ENCODE peak calls at places on chromosomes 11 and 22, in five cellular contexts. Z, R, D, H and F are unnamed samples.

GRCh38 chr22:41009222-41009948 is 58.2 kb downstream of the RBX1 start:
- DNase-seq in Z (no peak), R (peak; percentile 91), D (no peak), H (no peak), F (no peak)

GRCh38 chr11:39209966-39210365 is 2249.5 kb downstream of the LRRC4C start:
- DNase-seq in Z (no peak), R (no peak), D (no peak), H (no peak), F (no peak)

GRCh38 chr11:117805048-117805447 is 8.0 kb upstream of the DSCAML1 start:
- DNase-seq in Z (no peak), R (no peak), D (no peak), H (no peak), F (no peak)

GRCh38 chr11:88475991-88476418 is 138.5 kb upstream of the CTSC start:
- DNase-seq in Z (no peak), R (peak; percentile 66), D (no peak), H (no peak), F (no peak)

GRCh38 chr11:117579148-117579547 is 217.9 kb downstream of the DSCAML1 start:
- DNase-seq in Z (no peak), R (no peak), D (no peak), H (no peak), F (no peak)

GRCh38 chr11:72460091-72460647 is 25.8 kb upstream of the CLPB start:
- DNase-seq in Z (no peak), R (no peak), D (no peak), H (no peak), F (no peak)

GRCh38 chr11:60867871-60868681 is 734 bp downstream of the ZP1 start:
- DNase-seq in Z (no peak), R (no peak), D (no peak), H (no peak), F (no peak)

GRCh38 chr11:32888805-32889204 is 3.8 kb upstream of the QSER1 start:
- DNase-seq in Z (no peak), R (peak; percentile 76), D (no peak), H (no peak), F (no peak)

GRCh38 chr11:119594639-119595249 is 134.3 kb downstream of the NECTIN1 start:
- DNase-seq in Z (peak; percentile 77), R (peak; percentile 87), D (peak; percentile 23), H (no peak), F (no peak)

GRCh38 chr11:86638673-86639072 is 33.7 kb downstream of the ME3 start:
- DNase-seq in Z (no peak), R (no peak), D (no peak), H (no peak), F (no peak)

GRCh38 chr11:65078151-65078550 is 5.7 kb downstream of the CDCA5 start:
- DNase-seq in Z (peak; percentile 64), R (peak; percentile 17), D (peak; percentile 49), H (no peak), F (peak; percentile 68)

GRCh38 chr11:91978747-91979146 is 245.9 kb upstream of the FAT3 start:
- DNase-seq in Z (no peak), R (no peak), D (no peak), H (no peak), F (no peak)

GRCh38 chr11:126080206-126080941 is 17.7 kb upstream of the CDON start:
- DNase-seq in Z (no peak), R (no peak), D (no peak), H (no peak), F (peak; percentile 72)

GRCh38 chr11:115104851-115105453 is 399.3 kb downstream of the CADM1 start:
- DNase-seq in Z (no peak), R (no peak), D (no peak), H (no peak), F (no peak)

GRCh38 chr11:93740031-93740801 is 1.1 kb downstream of the TAF1D start:
- DNase-seq in Z (no peak), R (peak; percentile 56), D (peak; percentile 75), H (no peak), F (no peak)

GRCh38 chr11:128210148-128210940 is 377.0 kb downstream of the ETS1 start:
- DNase-seq in Z (no peak), R (peak; percentile 94), D (peak; percentile 59), H (no peak), F (no peak)

GRCh38 chr11:8247312-8247711 is 16.4 kb downstream of the LMO1 start:
- DNase-seq in Z (peak; percentile 42), R (no peak), D (no peak), H (no peak), F (no peak)

GRCh38 chr11:119755351-119756071 is 26.5 kb upstream of the NECTIN1 start:
- DNase-seq in Z (no peak), R (no peak), D (no peak), H (no peak), F (no peak)

GRCh38 chr11:48055292-48056132 is 75.2 kb downstream of the PTPRJ start:
- DNase-seq in Z (peak; percentile 29), R (peak; percentile 47), D (peak; percentile 34), H (no peak), F (no peak)

GRCh38 chr11:120210651-120211521 is at the start of gene OAF:
- DNase-seq in Z (peak; percentile 85), R (peak; percentile 83), D (peak; percentile 86), H (no peak), F (peak; percentile 90)

GRCh38 chr22:20253161-20253560 is 15.0 kb downstream of the RTN4R start:
- DNase-seq in Z (no peak), R (no peak), D (no peak), H (no peak), F (no peak)

GRCh38 chr22:35349704-35350538 is 31.0 kb upstream of the HMOX1 start:
- DNase-seq in Z (no peak), R (peak; percentile 37), D (no peak), H (no peak), F (peak; percentile 60)

GRCh38 chr11:43021466-43021865 is 290.3 kb upstream of the API5 start:
- DNase-seq in Z (peak; percentile 7), R (no peak), D (peak; percentile 13), H (no peak), F (peak; percentile 41)

DNA sequence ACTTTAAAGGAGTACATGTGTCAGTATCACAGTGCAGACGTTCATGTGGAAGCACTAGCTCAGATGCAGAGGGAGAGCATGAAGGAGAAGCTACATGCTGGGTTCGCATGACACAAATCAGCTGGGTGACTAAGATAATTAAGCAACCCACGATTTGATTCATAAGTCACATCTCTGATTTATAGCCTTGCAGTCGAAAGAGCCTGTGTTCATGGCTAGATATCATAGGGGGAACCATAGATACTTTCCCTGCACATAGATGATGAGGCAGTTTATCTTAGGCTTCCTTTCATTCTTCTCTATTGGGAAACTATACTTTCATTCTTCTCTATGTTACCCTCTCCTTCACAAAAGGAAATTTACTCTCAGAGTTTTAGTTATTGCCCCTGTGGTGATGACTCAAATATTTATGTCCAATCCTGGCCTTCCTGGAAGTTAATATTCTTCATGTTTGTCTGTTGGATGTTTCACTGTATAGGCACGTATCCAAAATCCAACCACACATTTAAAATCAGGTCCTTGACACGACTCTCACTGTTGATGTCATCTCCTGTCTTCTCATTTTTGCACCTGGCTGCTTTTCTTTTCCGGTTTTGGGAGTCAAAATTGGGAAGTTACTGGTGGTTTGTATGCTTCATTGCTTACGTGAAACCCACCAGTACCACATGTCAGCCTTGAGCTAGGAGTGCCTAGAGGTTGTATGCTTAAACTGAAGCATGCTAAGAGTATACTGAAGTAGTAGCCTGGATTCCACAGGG is 56.3 kb upstream of the SLC5A12 start:
- DNase-seq in Z (no peak), R (peak; percentile 81), D (no peak), H (no peak), F (no peak)
- TF ChIP-seq USF2 in Z (no peak), R (no peak), D (no peak), H (no peak), F (no peak)

DNA sequence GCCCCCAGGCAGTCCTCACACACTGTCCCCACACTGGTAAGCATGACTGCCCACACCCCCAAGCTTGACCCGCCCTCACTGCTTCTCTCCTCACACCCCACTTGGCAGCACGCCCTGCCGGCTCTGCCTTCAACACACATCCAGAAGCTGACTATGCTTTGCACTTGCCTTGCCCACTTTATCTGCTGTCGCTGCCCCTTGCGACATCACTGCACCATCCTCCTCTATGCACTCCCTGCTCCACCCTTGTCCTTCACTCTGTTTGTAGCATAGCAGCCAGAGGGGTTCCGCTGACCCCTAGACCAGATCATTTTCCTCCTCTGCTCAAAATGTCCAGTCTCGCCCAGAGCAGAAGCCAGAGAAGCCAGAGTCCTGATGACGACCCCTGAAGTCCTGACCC is 25.3 kb upstream of the SLC25A1 start:
- DNase-seq in Z (no peak), R (no peak), D (no peak), H (no peak), F (no peak)
- TF ChIP-seq RAD21 in Z (no peak), R (no peak), D (no peak), H (no peak), F (no peak)

GRCh38 chr11:45625611-45626010 is 39.8 kb downstream of the CHST1 start:
- DNase-seq in Z (no peak), R (no peak), D (no peak), H (no peak), F (no peak)
- TF ChIP-seq MXI1 in Z (no peak), R (no peak), D (no peak), H (no peak), F (no peak)

DNA sequence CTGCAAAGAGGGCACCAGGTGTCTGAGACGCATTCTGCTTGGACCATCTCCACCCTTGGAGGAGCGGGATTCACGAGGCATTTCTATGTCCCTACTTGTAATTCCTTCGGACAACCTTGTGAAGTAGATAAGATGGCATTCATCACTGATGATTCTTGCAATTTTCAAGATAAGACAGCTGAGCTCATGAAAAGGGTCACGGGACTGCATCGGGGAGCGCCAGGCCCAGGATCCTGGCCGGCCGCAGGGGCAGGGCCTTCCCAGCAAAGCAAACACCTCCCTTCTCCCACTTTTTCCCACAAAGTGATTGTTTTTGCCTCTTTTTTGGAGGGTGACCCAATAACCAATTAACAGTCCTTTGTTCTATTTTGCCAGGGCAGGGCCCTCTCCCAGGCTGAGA is 8.4 kb downstream of the LIF start:
- DNase-seq in Z (no peak), R (no peak), D (no peak), H (no peak), F (no peak)
- TF ChIP-seq USF2 in Z (no peak), R (no peak), D (no peak), H (no peak), F (no peak)

GRCh38 chr11:102664001-102664752 is 39.0 kb upstream of the MMP20 start:
- DNase-seq in Z (peak; percentile 11), R (no peak), D (peak; percentile 7), H (no peak), F (no peak)
- TF ChIP-seq RAD21 in Z (peak; percentile 46), R (peak; percentile 12), D (no peak), H (peak; percentile 36), F (no peak)

GRCh38 chr11:64044730-64045386 is 9.1 kb downstream of the FLRT1 start:
- DNase-seq in Z (no peak), R (no peak), D (peak; percentile 10), H (no peak), F (peak; percentile 96)
- TF ChIP-seq MXI1 in Z (no peak), R (no peak), D (no peak), H (no peak), F (peak; percentile 96)